ENCODE peak calls at places on chromosome 14, in four cellular contexts. D is NAMALWA, N is WERI-Rb-1, Z is NCI-H146. B is an unnamed sample.
A peak's percentile ranks its signal among the peaks of the same experiment; 100 is the strongest.

GRCh38 chr14:79554816-79555215 is 656.5 kb downstream of the DIO2 start:
- DNase-seq in N (no peak), D (no peak), Z (no peak), B (no peak)

GRCh38 chr14:83520837-83521236 is 1987.2 kb upstream of the SEL1L start:
- DNase-seq in N (no peak), Z (no peak), D (no peak), B (no peak)

GRCh38 chr14:71733210-71733883 is 198.9 kb upstream of the RGS6 start:
- DNase-seq in Z (no peak), N (no peak), D (no peak), B (no peak)

GRCh38 chr14:63893701-63894458 is 41.1 kb downstream of the SYNE2 start:
- DNase-seq in Z (no peak), D (no peak), N (no peak), B (no peak)

GRCh38 chr14:55711171-55711811 is 131.3 kb downstream of the KTN1 start:
- DNase-seq in N (no peak), D (no peak), Z (no peak), B (no peak)

GRCh38 chr14:59964251-59965007 is 44.5 kb downstream of the LRRC9 start:
- DNase-seq in N (no peak), D (no peak), Z (no peak), B (peak; percentile 15)

GRCh38 chr14:78519863-78520262 is 349.7 kb downstream of the NRXN3 start:
- DNase-seq in N (no peak), D (peak; percentile 39), Z (no peak), B (no peak)

GRCh38 chr14:89337161-89337560 is 79.9 kb downstream of the FOXN3 start:
- DNase-seq in D (no peak), N (no peak), Z (no peak), B (no peak)

GRCh38 chr14:51176819-51177218 is 63.2 kb upstream of the TMX1 start:
- DNase-seq in Z (no peak), N (no peak), D (no peak), B (no peak)

GRCh38 chr14:105118646-105119409 is 49.7 kb downstream of the JAG2 start:
- DNase-seq in D (no peak), N (no peak), Z (no peak), B (no peak)